ENCODE peak calls at places on chromosome 21, in ten cellular contexts. L is posterior cingulate gyrus; H is central memory CD4-positive, alpha-beta T cell; Q is NCI-H1436; O is progenitor cell of endocrine pancreas; J is foreskin fibroblast; K is activated T-cell treated with anti-CD3 and anti-CD28 coated beads for 24 hours; E is NCI-H2081; I is activated CD4-positive, alpha-beta T cell treated with anti-CD3 and anti-CD28 coated beads, Interleukin-2, amount 50 U/mL, for 48 hours; M is ELF-1. Z is an unnamed sample.

GRCh38 chr21:38768385-38769071 is 37.2 kb upstream of the ETS2 start:
- DNase-seq in L (no peak), H (peak), Q (no peak), O (no peak), J (peak), K (peak), E (no peak), I (peak), M (no peak), Z (no peak)

GRCh38 chr21:14533555-14534400 is 12.3 kb downstream of the SAMSN1 start:
- DNase-seq in L (no peak), H (peak), Q (no peak), O (no peak), J (no peak), K (no peak), E (no peak), I (no peak), M (no peak), Z (peak)

GRCh38 chr21:42351626-42352432 is 1.0 kb upstream of the TFF2 start:
- DNase-seq in L (peak), H (no peak), Q (no peak), O (no peak), J (no peak), K (no peak), E (no peak), I (no peak), M (no peak), Z (no peak)

GRCh38 chr21:42836767-42837301 is 42.5 kb downstream of the WDR4 start:
- DNase-seq in L (no peak), H (no peak), Q (no peak), O (peak), J (no peak), K (no peak), E (no peak), I (no peak), M (no peak), Z (no peak)

GRCh38 chr21:35559128-35559831 is 501.0 kb downstream of the SETD4 start:
- DNase-seq in L (no peak), H (no peak), Q (no peak), O (no peak), J (peak), K (no peak), E (no peak), I (no peak), M (no peak), Z (no peak)

GRCh38 chr21:35048183-35048601 is 910 bp downstream of the RUNX1 start:
- DNase-seq in L (no peak), H (no peak), Q (no peak), O (no peak), J (peak), K (no peak), E (no peak), I (no peak), M (peak), Z (no peak)

GRCh38 chr21:46038341-46038829 is 56.8 kb downstream of the COL6A1 start:
- DNase-seq in L (no peak), H (no peak), Q (no peak), O (no peak), J (no peak), K (no peak), E (no peak), I (no peak), M (no peak), Z (no peak)

GRCh38 chr21:45331521-45332257 is 44.0 kb upstream of the POFUT2 start:
- DNase-seq in L (peak), H (no peak), Q (no peak), O (no peak), J (no peak), K (no peak), E (no peak), I (no peak), M (no peak), Z (no peak)

GRCh38 chr21:44998621-44999427 is 59.0 kb downstream of the SLX9 start:
- DNase-seq in L (peak), H (no peak), Q (no peak), O (no peak), J (no peak), K (no peak), E (no peak), I (no peak), M (no peak), Z (no peak)

GRCh38 chr21:42010507-42011493 is 640 bp upstream of the ZBTB21 start:
- DNase-seq in L (peak), H (peak), Q (peak), O (peak), J (peak), K (peak), E (peak), I (peak), M (peak), Z (no peak)

GRCh38 chr21:42366292-42367010 is at the start of gene TFF1:
- DNase-seq in L (peak), H (no peak), Q (no peak), O (no peak), J (no peak), K (no peak), E (no peak), I (no peak), M (no peak), Z (no peak)

GRCh38 chr21:37064841-37065240 is 8.0 kb downstream of the PIGP start:
- DNase-seq in L (no peak), H (no peak), Q (no peak), O (no peak), J (peak), K (no peak), E (no peak), I (no peak), M (no peak), Z (no peak)

GRCh38 chr21:46384556-46384955 is 60.6 kb downstream of the PCNT start:
- DNase-seq in L (peak), H (no peak), Q (no peak), O (no peak), J (no peak), K (no peak), E (no peak), I (no peak), M (no peak), Z (no peak)

GRCh38 chr21:44898851-44899767 is 21.6 kb downstream of the ITGB2 start:
- DNase-seq in L (peak), H (no peak), Q (no peak), O (no peak), J (no peak), K (no peak), E (no peak), I (no peak), M (no peak), Z (no peak)

GRCh38 chr21:32457360-32457840 is 44.9 kb downstream of the EVA1C start:
- DNase-seq in L (peak), H (no peak), Q (no peak), O (no peak), J (peak), K (no peak), E (no peak), I (no peak), M (no peak), Z (no peak)

GRCh38 chr21:35077975-35078374 is 28.9 kb upstream of the RUNX1 start:
- DNase-seq in L (no peak), H (no peak), Q (no peak), O (no peak), J (no peak), K (no peak), E (no peak), I (no peak), M (no peak), Z (no peak)

GRCh38 chr21:38831526-38832467 is 26.1 kb downstream of the ETS2 start:
- DNase-seq in L (no peak), H (peak), Q (no peak), O (no peak), J (peak), K (peak), E (no peak), I (peak), M (peak), Z (peak)

GRCh38 chr21:44802396-44803153 is 955 bp upstream of the UBE2G2 start:
- DNase-seq in L (no peak), H (no peak), Q (no peak), O (no peak), J (peak), K (no peak), E (no peak), I (no peak), M (peak), Z (no peak)

Z was measured in naive B cell.